ENCODE peak calls at places on chromosomes 16 and 17, in four cellular contexts. Q is left colon, A is AG09319, F is substantia nigra. I is an unnamed sample.

GRCh38 chr16:50314665-50315064 is 48.3 kb downstream of the ADCY7 start:
- DNase-seq in Q (no peak), A (no peak), F (no peak), I (no peak)

GRCh38 chr16:1308036-1308976 is 1.1 kb upstream of the UBE2I start:
- DNase-seq in Q (no peak), A (no peak), F (no peak), I (no peak)

GRCh38 chr17:32266389-32267269 is 997 bp downstream of the RHBDL3 start:
- DNase-seq in Q (peak), A (no peak), F (no peak), I (peak)

GRCh38 chr16:400061-400540 is 1.6 kb upstream of the DECR2 start:
- DNase-seq in Q (no peak), A (no peak), F (no peak), I (no peak)

GRCh38 chr17:65064452-65065019 is 8.0 kb upstream of the GNA13 start:
- DNase-seq in Q (no peak), A (no peak), F (no peak), I (no peak)

GRCh38 chr16:66408181-66409048 is 18.7 kb upstream of the BEAN1 start:
- DNase-seq in Q (no peak), A (no peak), F (no peak), I (no peak)

GRCh38 chr16:60091076-60091475 is 1357.0 kb upstream of the GOT2 start:
- DNase-seq in Q (no peak), A (no peak), F (no peak), I (no peak)

GRCh38 chr16:74760007-74760767 is 14.4 kb downstream of the FA2H start:
- DNase-seq in Q (no peak), A (no peak), F (no peak), I (no peak)

GRCh38 chr17:55219484-55219883 is 45.3 kb upstream of the HLF start:
- DNase-seq in Q (no peak), A (no peak), F (no peak), I (no peak)

GRCh38 chr17:73820686-73821448 is 176.6 kb upstream of the SDK2 start:
- DNase-seq in Q (peak), A (no peak), F (no peak), I (no peak)

GRCh38 chr16:86034421-86034919 is 135.5 kb downstream of the IRF8 start:
- DNase-seq in Q (no peak), A (no peak), F (no peak), I (no peak)

GRCh38 chr17:7042507-7043194 is 1.2 kb downstream of the SLC16A11 start:
- DNase-seq in Q (peak), A (no peak), F (no peak), I (no peak)

GRCh38 chr17:17626151-17626805 is 34.8 kb upstream of the PEMT start:
- DNase-seq in Q (no peak), A (no peak), F (no peak), I (no peak)

GRCh38 chr17:2412561-2413021 is 11.7 kb upstream of the MNT start:
- DNase-seq in Q (no peak), A (no peak), F (no peak), I (no peak)

GRCh38 chr16:80144191-80144590 is 396.6 kb upstream of the DYNLRB2 start:
- DNase-seq in Q (no peak), A (no peak), F (no peak), I (no peak)

GRCh38 chr16:27239026-27239425 is 29.5 kb downstream of the NSMCE1 start:
- DNase-seq in Q (no peak), A (no peak), F (no peak), I (no peak)

GRCh38 chr16:80852261-80852872 is 48.0 kb upstream of the CDYL2 start:
- DNase-seq in Q (peak), A (no peak), F (no peak), I (no peak)

GRCh38 chr16:79582789-79583188 is 17.7 kb downstream of the MAF start:
- DNase-seq in Q (no peak), A (no peak), F (no peak), I (no peak)

GRCh38 chr17:44097110-44097810 is 26.2 kb downstream of the HDAC5 start:
- DNase-seq in Q (no peak), A (no peak), F (no peak), I (no peak)

GRCh38 chr17:28113269-28113668 is 70.8 kb downstream of the NLK start:
- DNase-seq in Q (no peak), A (no peak), F (no peak), I (no peak)

GRCh38 chr17:77437017-77437416 is 296.2 kb downstream of the SEC14L1 start:
- DNase-seq in Q (no peak), A (peak), F (no peak), I (no peak)

GRCh38 chr17:79002291-79002690 is 7.3 kb downstream of the CANT1 start:
- DNase-seq in Q (peak), A (no peak), F (no peak), I (no peak)

GRCh38 chr17:30597776-30598288 is 120.6 kb downstream of the GOSR1 start:
- DNase-seq in Q (no peak), A (no peak), F (no peak), I (no peak)

GRCh38 chr16:81369888-81370504 is 55.2 kb downstream of the GAN start:
- DNase-seq in Q (no peak), A (no peak), F (no peak), I (no peak)

GRCh38 chr16:46629331-46629843 is 8.2 kb upstream of the SHCBP1 start:
- DNase-seq in Q (no peak), A (peak), F (no peak), I (no peak)

GRCh38 chr17:22707626-22708025 is 1015.3 kb downstream of the KCNJ18 start:
- DNase-seq in Q (no peak), A (no peak), F (no peak), I (no peak)

GRCh38 chr16:81315271-81316175 is 761 bp downstream of the GAN start:
- DNase-seq in Q (peak), A (no peak), F (peak), I (peak)

GRCh38 chr16:4376126-4376819 is 4.6 kb downstream of the VASN start:
- DNase-seq in Q (peak), A (peak), F (peak), I (peak)

GRCh38 chr16:1825864-1826690 is 548 bp downstream of the HAGH start:
- DNase-seq in Q (peak), A (no peak), F (no peak), I (no peak)

GRCh38 chr17:38881600-38882191 is 11.8 kb downstream of the LASP1 start:
- DNase-seq in Q (peak), A (no peak), F (no peak), I (peak)